ENCODE peak calls at places on chromosomes 12 and 14, in seven cellular contexts. One of them, this sample, is unnamed.

GRCh38 chr14:100159107-100159864 is at the start of gene DEGS2:
- DNase-seq in foreskin fibroblast: peak
- DNase-seq in fibroblast of mammary gland: no peak
- DNase-seq in GM13977: peak
- DNase-seq in CD4-positive, alpha-beta T cell: peak
- DNase-seq in uterus: no peak
- DNase-seq in testis: peak
- DNase-seq in this sample: no peak

GRCh38 chr14:74563621-74564159 is 48.3 kb downstream of the LTBP2 start:
- DNase-seq in foreskin fibroblast: no peak
- DNase-seq in fibroblast of mammary gland: no peak
- DNase-seq in GM13977: no peak
- DNase-seq in CD4-positive, alpha-beta T cell: no peak
- DNase-seq in uterus: no peak
- DNase-seq in testis: no peak
- DNase-seq in this sample: no peak

GRCh38 chr14:101772770-101773169 is 11.3 kb downstream of the PPP2R5C start:
- DNase-seq in foreskin fibroblast: no peak
- DNase-seq in fibroblast of mammary gland: no peak
- DNase-seq in GM13977: no peak
- DNase-seq in CD4-positive, alpha-beta T cell: no peak
- DNase-seq in uterus: no peak
- DNase-seq in testis: no peak
- DNase-seq in this sample: no peak

GRCh38 chr12:51601241-51601640 is 10.2 kb downstream of the SCN8A start:
- DNase-seq in foreskin fibroblast: no peak
- DNase-seq in fibroblast of mammary gland: no peak
- DNase-seq in GM13977: no peak
- DNase-seq in CD4-positive, alpha-beta T cell: no peak
- DNase-seq in uterus: no peak
- DNase-seq in testis: no peak
- DNase-seq in this sample: no peak

GRCh38 chr12:121026274-121027045 is 10.2 kb upstream of the C12orf43 start:
- DNase-seq in foreskin fibroblast: no peak
- DNase-seq in fibroblast of mammary gland: no peak
- DNase-seq in GM13977: no peak
- DNase-seq in CD4-positive, alpha-beta T cell: no peak
- DNase-seq in uterus: no peak
- DNase-seq in testis: no peak
- DNase-seq in this sample: no peak

GRCh38 chr14:76352639-76353281 is 23.2 kb upstream of the ESRRB start:
- DNase-seq in foreskin fibroblast: peak
- DNase-seq in fibroblast of mammary gland: peak
- DNase-seq in GM13977: peak
- DNase-seq in CD4-positive, alpha-beta T cell: peak
- DNase-seq in uterus: peak
- DNase-seq in testis: peak
- DNase-seq in this sample: no peak

GRCh38 chr14:58637391-58638230 is at the start of gene DACT1:
- DNase-seq in foreskin fibroblast: peak
- DNase-seq in fibroblast of mammary gland: peak
- DNase-seq in GM13977: peak
- DNase-seq in CD4-positive, alpha-beta T cell: peak
- DNase-seq in uterus: peak
- DNase-seq in testis: peak
- DNase-seq in this sample: peak

GRCh38 chr12:3335078-3335487 is 155.9 kb upstream of the PRMT8 start:
- DNase-seq in foreskin fibroblast: no peak
- DNase-seq in fibroblast of mammary gland: peak
- DNase-seq in GM13977: no peak
- DNase-seq in CD4-positive, alpha-beta T cell: no peak
- DNase-seq in uterus: no peak
- DNase-seq in testis: no peak
- DNase-seq in this sample: no peak

GRCh38 chr14:97641827-97642226 is 844.6 kb downstream of the VRK1 start:
- DNase-seq in foreskin fibroblast: no peak
- DNase-seq in fibroblast of mammary gland: peak
- DNase-seq in GM13977: no peak
- DNase-seq in CD4-positive, alpha-beta T cell: no peak
- DNase-seq in uterus: no peak
- DNase-seq in testis: no peak
- DNase-seq in this sample: no peak

GRCh38 chr12:47881826-47882427 is 22.9 kb downstream of the VDR start:
- DNase-seq in foreskin fibroblast: peak
- DNase-seq in fibroblast of mammary gland: peak
- DNase-seq in GM13977: no peak
- DNase-seq in CD4-positive, alpha-beta T cell: no peak
- DNase-seq in uterus: peak
- DNase-seq in testis: no peak
- DNase-seq in this sample: peak

GRCh38 chr12:44465139-44465538 is 411.0 kb downstream of the NELL2 start:
- DNase-seq in foreskin fibroblast: peak
- DNase-seq in fibroblast of mammary gland: no peak
- DNase-seq in GM13977: no peak
- DNase-seq in CD4-positive, alpha-beta T cell: no peak
- DNase-seq in uterus: no peak
- DNase-seq in testis: no peak
- DNase-seq in this sample: no peak
- TF ChIP-seq CTCF in foreskin fibroblast: no peak
- TF ChIP-seq CTCF in fibroblast of mammary gland: no peak
- TF ChIP-seq CTCF in GM13977: no peak
- TF ChIP-seq CTCF in CD4-positive, alpha-beta T cell: no peak
- TF ChIP-seq CTCF in uterus: no peak
- TF ChIP-seq CTCF in testis: no peak
- TF ChIP-seq CTCF in this sample: no peak

GRCh38 chr12:24947541-24948451 is 1.1 kb downstream of the BCAT1 start:
- DNase-seq in foreskin fibroblast: no peak
- DNase-seq in fibroblast of mammary gland: peak
- DNase-seq in GM13977: no peak
- DNase-seq in CD4-positive, alpha-beta T cell: no peak
- DNase-seq in uterus: no peak
- DNase-seq in testis: no peak
- DNase-seq in this sample: no peak

GRCh38 chr12:24950231-24950834 is 1.4 kb upstream of the BCAT1 start:
- DNase-seq in foreskin fibroblast: no peak
- DNase-seq in fibroblast of mammary gland: no peak
- DNase-seq in GM13977: peak
- DNase-seq in CD4-positive, alpha-beta T cell: no peak
- DNase-seq in uterus: no peak
- DNase-seq in testis: no peak
- DNase-seq in this sample: no peak

GRCh38 chr12:24948452-24948815 is 467 bp downstream of the BCAT1 start:
- DNase-seq in foreskin fibroblast: peak
- DNase-seq in fibroblast of mammary gland: peak
- DNase-seq in GM13977: no peak
- DNase-seq in CD4-positive, alpha-beta T cell: no peak
- DNase-seq in uterus: no peak
- DNase-seq in testis: no peak
- DNase-seq in this sample: no peak

GRCh38 chr12:24945822-24946221 is 3.1 kb downstream of the BCAT1 start:
- DNase-seq in foreskin fibroblast: no peak
- DNase-seq in fibroblast of mammary gland: no peak
- DNase-seq in GM13977: no peak
- DNase-seq in CD4-positive, alpha-beta T cell: no peak
- DNase-seq in uterus: no peak
- DNase-seq in testis: no peak
- DNase-seq in this sample: no peak

GRCh38 chr12:24948816-24949722 is at the start of gene BCAT1:
- DNase-seq in foreskin fibroblast: peak
- DNase-seq in fibroblast of mammary gland: peak
- DNase-seq in GM13977: no peak
- DNase-seq in CD4-positive, alpha-beta T cell: no peak
- DNase-seq in uterus: peak
- DNase-seq in testis: peak
- DNase-seq in this sample: peak
- TF ChIP-seq CTCF in foreskin fibroblast: no peak
- TF ChIP-seq CTCF in fibroblast of mammary gland: peak
- TF ChIP-seq CTCF in GM13977: peak
- TF ChIP-seq CTCF in CD4-positive, alpha-beta T cell: no peak
- TF ChIP-seq CTCF in uterus: no peak
- TF ChIP-seq CTCF in testis: no peak
- TF ChIP-seq CTCF in this sample: peak

DNA sequence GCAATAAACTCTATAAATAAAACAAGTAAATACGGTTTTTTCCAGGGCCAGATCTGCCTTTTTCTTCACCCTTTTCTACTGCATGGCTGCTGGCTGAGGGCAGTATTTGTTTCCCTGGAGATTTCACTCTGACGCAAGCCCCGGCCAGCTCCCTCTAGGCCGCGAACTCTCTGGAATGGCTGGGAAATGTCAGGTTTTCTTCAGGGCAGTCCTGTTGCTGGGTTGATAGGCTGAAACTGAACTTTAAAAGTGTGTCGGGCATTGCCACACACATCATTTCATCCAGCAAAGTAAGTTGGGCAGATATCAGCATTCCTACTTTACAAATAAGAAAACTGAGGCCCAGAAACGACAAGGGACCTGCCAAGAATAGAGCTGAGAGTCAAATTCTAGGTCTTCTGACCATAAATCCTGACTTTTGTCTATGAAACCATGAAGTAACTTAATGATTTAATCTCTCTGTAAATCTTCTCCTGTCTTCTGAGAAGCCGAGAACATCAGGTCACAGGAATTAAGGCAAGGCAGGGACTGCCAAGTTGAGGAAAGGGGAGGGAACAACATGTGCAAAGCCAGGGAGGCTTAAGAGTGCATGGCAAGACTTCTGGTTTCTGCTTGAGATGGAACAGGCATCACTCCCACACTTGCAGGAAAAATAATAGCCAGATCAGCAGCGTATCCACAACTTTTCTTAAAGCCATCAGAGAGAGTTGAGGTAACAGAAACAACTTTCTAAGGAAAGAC is 205.0 kb upstream of the CCDC196 start:
- DNase-seq in foreskin fibroblast: no peak
- DNase-seq in fibroblast of mammary gland: peak
- DNase-seq in GM13977: no peak
- DNase-seq in CD4-positive, alpha-beta T cell: no peak
- DNase-seq in uterus: peak
- DNase-seq in testis: peak
- DNase-seq in this sample: no peak
- TF ChIP-seq CTCF in foreskin fibroblast: no peak
- TF ChIP-seq CTCF in fibroblast of mammary gland: no peak
- TF ChIP-seq CTCF in GM13977: no peak
- TF ChIP-seq CTCF in CD4-positive, alpha-beta T cell: no peak
- TF ChIP-seq CTCF in uterus: no peak
- TF ChIP-seq CTCF in testis: no peak
- TF ChIP-seq CTCF in this sample: no peak

DNA sequence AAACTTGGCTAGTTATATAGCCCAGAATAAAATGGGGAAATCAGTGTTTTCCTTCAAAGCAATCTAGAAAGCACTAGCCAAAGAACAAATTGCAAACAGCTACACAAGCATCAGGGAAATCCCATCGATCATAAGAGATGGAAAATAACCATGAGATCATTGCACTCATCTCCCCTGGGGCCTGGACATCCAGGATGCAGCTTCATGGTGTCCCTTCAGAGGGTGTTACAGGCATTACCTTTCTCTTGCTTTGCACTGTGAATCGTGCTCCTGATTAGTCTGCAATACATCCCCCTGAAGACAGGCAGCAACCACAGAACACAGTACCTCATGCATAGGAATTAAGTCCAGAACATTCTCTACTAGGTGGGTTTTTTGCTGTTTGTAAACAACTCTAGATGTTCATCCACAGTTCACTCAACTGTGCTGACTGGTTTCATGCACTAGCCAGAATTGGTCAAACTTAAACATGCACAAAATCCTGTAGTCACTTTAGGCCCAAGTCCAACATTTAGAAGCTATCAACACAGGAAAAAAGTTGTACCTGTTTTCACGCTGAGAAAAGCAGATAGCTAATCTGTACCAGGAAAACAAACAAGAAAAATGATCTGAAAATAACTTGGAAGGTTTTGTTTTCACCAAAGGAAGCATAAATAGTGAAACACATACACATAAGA is 120.1 kb downstream of the ZFP36L1 start:
- DNase-seq in foreskin fibroblast: no peak
- DNase-seq in fibroblast of mammary gland: peak
- DNase-seq in GM13977: no peak
- DNase-seq in CD4-positive, alpha-beta T cell: no peak
- DNase-seq in uterus: no peak
- DNase-seq in testis: no peak
- DNase-seq in this sample: no peak
- TF ChIP-seq CTCF in foreskin fibroblast: no peak
- TF ChIP-seq CTCF in fibroblast of mammary gland: peak
- TF ChIP-seq CTCF in GM13977: no peak
- TF ChIP-seq CTCF in CD4-positive, alpha-beta T cell: no peak
- TF ChIP-seq CTCF in uterus: no peak
- TF ChIP-seq CTCF in testis: no peak
- TF ChIP-seq CTCF in this sample: no peak